ENCODE peak calls at places on chromosomes 12 and 14, in four cellular contexts. One of them, this sample, is unnamed.

GRCh38 chr14:41449057-41449456 is 157.6 kb upstream of the LRFN5 start:
- DNase-seq in HepG2: no peak
- DNase-seq in GM12891: no peak
- DNase-seq in K562: no peak
- DNase-seq in this sample: no peak

GRCh38 chr14:72824051-72824450 is 69.8 kb downstream of the DPF3 start:
- DNase-seq in HepG2: no peak
- DNase-seq in K562: no peak
- DNase-seq in GM12891: no peak
- DNase-seq in this sample: no peak

GRCh38 chr14:34527591-34527990 is 11.9 kb downstream of the EAPP start:
- DNase-seq in K562: no peak
- DNase-seq in HepG2: no peak
- DNase-seq in GM12891: no peak
- DNase-seq in this sample: no peak

GRCh38 chr14:28767851-28768548 is 1.4 kb downstream of the FOXG1 start:
- DNase-seq in K562: peak
- DNase-seq in HepG2: no peak
- DNase-seq in GM12891: no peak
- DNase-seq in this sample: no peak

GRCh38 chr14:23371865-23372264 is 744 bp upstream of the IL25 start:
- DNase-seq in K562: no peak
- DNase-seq in GM12891: no peak
- DNase-seq in HepG2: no peak
- DNase-seq in this sample: no peak

GRCh38 chr12:101501410-101502045 is 26.4 kb downstream of the SPIC start:
- DNase-seq in HepG2: no peak
- DNase-seq in K562: no peak
- DNase-seq in GM12891: no peak
- DNase-seq in this sample: no peak

GRCh38 chr12:56377310-56377988 is 14.8 kb upstream of the APOF start:
- DNase-seq in HepG2: no peak
- DNase-seq in GM12891: no peak
- DNase-seq in K562: peak
- DNase-seq in this sample: no peak

GRCh38 chr14:79137836-79138235 is 967.7 kb downstream of the NRXN3 start:
- DNase-seq in K562: no peak
- DNase-seq in GM12891: no peak
- DNase-seq in HepG2: no peak
- DNase-seq in this sample: no peak

DNA sequence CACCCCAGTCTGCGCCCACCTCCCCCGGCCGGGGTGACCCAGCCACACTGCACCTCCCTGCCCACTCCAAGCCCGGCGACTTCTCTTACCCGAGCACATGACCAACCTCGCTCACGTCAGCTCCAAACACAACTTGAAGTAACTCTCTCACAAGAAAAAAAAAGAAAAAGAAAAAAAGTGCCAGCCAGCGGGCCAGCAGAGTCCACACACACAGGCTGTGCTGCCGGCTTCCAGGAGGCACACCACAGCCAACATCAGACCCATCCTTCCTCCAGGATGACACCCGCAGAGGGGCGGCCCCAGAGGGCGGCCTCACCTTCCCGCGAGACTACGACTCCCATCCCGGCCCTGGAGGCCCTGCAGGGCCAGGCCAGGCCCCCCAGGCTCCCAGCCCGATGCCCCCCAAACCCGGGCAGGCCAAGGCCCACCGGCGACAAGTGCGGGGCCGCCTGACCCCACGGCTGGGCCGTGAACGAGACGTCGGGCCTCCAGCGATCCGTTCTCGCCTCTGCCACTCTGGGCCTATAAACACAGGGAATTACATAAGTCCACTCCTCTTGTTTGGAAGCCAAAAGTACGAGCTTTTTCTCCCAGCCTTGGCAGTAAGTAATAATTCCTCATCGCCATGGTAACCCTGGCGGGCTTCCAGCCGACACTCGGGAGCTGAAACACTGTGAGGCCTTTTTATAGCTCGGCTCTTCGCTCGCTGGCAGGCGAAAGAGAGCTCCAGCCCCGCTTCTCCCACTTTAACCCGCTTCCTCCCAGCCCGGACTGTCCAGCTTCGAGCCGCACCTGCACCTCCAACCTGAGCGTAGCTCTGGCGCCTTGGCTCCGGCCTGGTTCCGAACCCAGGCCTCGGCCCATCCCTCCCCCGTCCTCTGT is 49.1 kb downstream of the NCOR2 start:
- DNase-seq in K562: peak
- DNase-seq in HepG2: peak
- DNase-seq in GM12891: no peak
- DNase-seq in this sample: no peak
- TF ChIP-seq POLR2AphosphoS5 in K562: no peak
- TF ChIP-seq POLR2AphosphoS5 in HepG2: peak
- TF ChIP-seq POLR2AphosphoS5 in GM12891: no peak
- TF ChIP-seq POLR2AphosphoS5 in this sample: no peak

DNA sequence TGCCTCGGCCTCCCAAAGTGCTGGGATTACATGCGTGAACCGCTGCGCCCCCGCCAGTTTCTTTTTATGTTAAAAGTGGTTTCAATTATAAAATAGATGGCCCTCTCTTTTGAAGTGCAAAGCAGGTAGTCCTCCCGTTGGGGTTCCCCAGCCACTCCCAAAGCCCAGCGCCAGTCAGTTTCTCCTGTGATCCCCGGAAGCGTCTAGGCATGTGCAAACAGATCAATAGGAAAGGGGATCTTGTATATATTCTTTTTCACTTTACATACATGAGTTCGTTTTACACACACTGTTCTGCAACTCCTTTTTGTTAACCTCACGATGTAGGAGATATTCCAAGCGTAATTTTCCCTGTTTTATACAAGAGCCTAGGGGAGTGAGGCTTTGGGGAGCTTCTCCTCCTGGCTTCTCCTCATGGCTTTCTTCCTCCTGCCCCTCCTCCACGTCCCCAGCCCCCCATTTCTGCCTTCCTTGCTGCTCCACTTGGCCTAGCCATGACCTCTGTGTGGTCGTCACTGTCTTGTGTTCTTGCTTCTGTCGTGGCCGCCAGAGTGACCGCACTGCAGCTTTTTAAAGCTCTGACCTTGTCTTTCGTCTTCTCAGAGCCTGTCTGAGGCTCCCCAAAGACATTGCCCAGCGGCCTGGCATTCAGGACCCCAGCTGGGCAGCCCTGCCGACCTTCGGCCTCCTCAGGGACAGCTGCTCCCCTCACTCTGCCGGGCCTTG is 16.1 kb upstream of the DLK1 start:
- DNase-seq in HepG2: no peak
- DNase-seq in GM12891: no peak
- DNase-seq in K562: no peak
- DNase-seq in this sample: no peak
- TF ChIP-seq POLR2A in HepG2: no peak
- TF ChIP-seq POLR2A in GM12891: no peak
- TF ChIP-seq POLR2A in K562: no peak
- TF ChIP-seq POLR2A in this sample: no peak

DNA sequence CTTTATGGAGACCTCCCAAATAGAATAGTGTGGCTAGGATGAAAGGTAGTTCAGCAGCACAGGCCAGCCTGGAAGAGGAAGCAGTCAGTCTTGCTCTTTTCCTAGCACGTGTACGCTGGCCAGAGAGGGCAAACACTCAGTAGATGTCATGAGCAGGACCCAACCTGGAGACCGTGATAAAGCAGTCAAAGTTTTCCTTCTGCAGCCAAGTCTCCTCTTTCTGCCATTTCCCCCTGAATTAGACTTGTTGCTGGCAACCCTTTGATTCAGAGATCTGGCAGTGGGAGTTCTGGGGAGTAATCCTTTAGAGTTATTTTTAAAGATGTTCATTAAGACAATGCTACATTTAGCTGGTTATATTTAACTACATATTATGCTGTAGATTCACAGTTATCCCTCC is 183.7 kb downstream of the EXOC5 start:
- DNase-seq in HepG2: no peak
- DNase-seq in GM12891: no peak
- DNase-seq in K562: no peak
- DNase-seq in this sample: no peak
- TF ChIP-seq TAF1 in HepG2: no peak
- TF ChIP-seq TAF1 in GM12891: no peak
- TF ChIP-seq TAF1 in K562: no peak
- TF ChIP-seq TAF1 in this sample: no peak

GRCh38 chr12:47590771-47591368 is 115.0 kb downstream of the RPAP3 start:
- DNase-seq in HepG2: no peak
- DNase-seq in GM12891: no peak
- DNase-seq in K562: no peak
- DNase-seq in this sample: no peak
- TF ChIP-seq POLR2AphosphoS5 in HepG2: no peak
- TF ChIP-seq POLR2AphosphoS5 in GM12891: no peak
- TF ChIP-seq POLR2AphosphoS5 in K562: no peak
- TF ChIP-seq POLR2AphosphoS5 in this sample: no peak

GRCh38 chr12:31362759-31363415 is 36.9 kb upstream of the SINHCAF start:
- DNase-seq in GM12891: peak
- DNase-seq in HepG2: peak
- DNase-seq in K562: peak
- DNase-seq in this sample: peak
- TF ChIP-seq POLR2A in GM12891: no peak
- TF ChIP-seq POLR2A in HepG2: no peak
- TF ChIP-seq POLR2A in K562: no peak
- TF ChIP-seq POLR2A in this sample: no peak